ENCODE peak calls at places on chromosomes 1 and 21, in four cellular contexts. Q is cardiac fibroblast, U is stomach, E is ovary. V is an unnamed sample.
A peak's percentile ranks its signal among the peaks of the same experiment; 100 is the strongest.

GRCh38 chr1:162388615-162389014 is 7.1 kb downstream of the C1orf226 start:
- DNase-seq in Q (peak; percentile 58), E (no peak), U (no peak), V (no peak)

GRCh38 chr1:114671011-114671938 is 1.4 kb upstream of the DENND2C start:
- DNase-seq in E (no peak), Q (peak; percentile 30), U (no peak), V (peak; percentile 7)

GRCh38 chr21:45507888-45508508 is 34.2 kb downstream of the SLC19A1 start:
- DNase-seq in Q (no peak), E (peak; percentile 23), U (no peak), V (no peak)

GRCh38 chr1:110582378-110582777 is 23.8 kb downstream of the KCNA2 start:
- DNase-seq in Q (no peak), U (no peak), E (no peak), V (no peak)

GRCh38 chr21:45965084-45965826 is 16.3 kb upstream of the COL6A1 start:
- DNase-seq in U (no peak), E (no peak), Q (no peak), V (no peak)

GRCh38 chr1:246784621-246785535 is 60.7 kb downstream of the SCCPDH start:
- DNase-seq in U (no peak), E (no peak), Q (peak; percentile 64), V (peak; percentile 76)

GRCh38 chr1:150626150-150626549 is 3.3 kb downstream of the ENSA start:
- DNase-seq in U (no peak), Q (no peak), E (no peak), V (no peak)

GRCh38 chr1:176996455-176997090 is 167.9 kb downstream of the ASTN1 start:
- DNase-seq in E (no peak), U (no peak), Q (peak; percentile 12), V (peak; percentile 10)

GRCh38 chr1:154835531-154836285 is 34.4 kb downstream of the KCNN3 start:
- DNase-seq in U (no peak), Q (no peak), E (no peak), V (no peak)

GRCh38 chr1:160971618-160972056 is 17.0 kb upstream of the ITLN2 start:
- DNase-seq in E (no peak), U (no peak), Q (no peak), V (no peak)

GRCh38 chr1:33641099-33641830 is 168.8 kb downstream of the ZSCAN20 start:
- DNase-seq in U (no peak), Q (peak; percentile 5), E (no peak), V (peak; percentile 43)

GRCh38 chr1:165852896-165853295 is 25.5 kb downstream of the UCK2 start:
- DNase-seq in E (no peak), U (no peak), Q (no peak), V (no peak)

GRCh38 chr1:114956570-114956969 is 73.1 kb upstream of the TSHB start:
- DNase-seq in U (no peak), Q (peak; percentile 6), E (no peak), V (peak; percentile 4)

GRCh38 chr1:59686170-59686569 is 128.6 kb upstream of the HOOK1 start:
- DNase-seq in U (no peak), Q (no peak), E (no peak), V (no peak)

GRCh38 chr1:182978158-182978853 is 25.3 kb upstream of the SHCBP1L start:
- DNase-seq in E (no peak), Q (no peak), U (no peak), V (no peak)

GRCh38 chr1:160237558-160237957 is 24.8 kb downstream of the DCAF8 start:
- DNase-seq in Q (no peak), E (no peak), U (no peak), V (no peak)

GRCh38 chr1:5570931-5571330 is 421.3 kb downstream of the NPHP4 start:
- DNase-seq in E (no peak), Q (no peak), U (no peak), V (no peak)

GRCh38 chr1:239386453-239387303 is at the start of gene CHRM3:
- DNase-seq in E (peak; percentile 58), Q (peak; percentile 7), U (peak; percentile 89), V (peak; percentile 16)

GRCh38 chr1:167713330-167714081 is 8.3 kb upstream of the MPZL1 start:
- DNase-seq in Q (peak; percentile 38), U (no peak), E (peak; percentile 57), V (peak; percentile 32)

GRCh38 chr1:20265243-20265642 is 25.4 kb upstream of the VWA5B1 start:
- DNase-seq in E (no peak), Q (peak; percentile 52), U (no peak), V (peak; percentile 8)

GRCh38 chr1:91160363-91161075 is 138.7 kb upstream of the ZNF644 start:
- DNase-seq in Q (no peak), U (no peak), E (no peak), V (no peak)

GRCh38 chr1:78743626-78744025 is 94.0 kb downstream of the IFI44 start:
- DNase-seq in U (no peak), Q (peak; percentile 57), E (no peak), V (peak; percentile 33)

GRCh38 chr21:38661296-38662223 is 144.2 kb upstream of the ETS2 start:
- DNase-seq in Q (peak; percentile 28), U (no peak), E (peak; percentile 47), V (peak; percentile 69)

GRCh38 chr1:60068393-60069045 is 5.1 kb downstream of the C1orf87 start:
- DNase-seq in E (no peak), Q (peak; percentile 48), U (no peak), V (peak; percentile 81)

GRCh38 chr1:6329392-6329791 is 64.2 kb downstream of the ACOT7 start:
- DNase-seq in U (no peak), Q (peak; percentile 73), E (peak; percentile 63), V (peak; percentile 29)

GRCh38 chr1:4175566-4176405 is 275.7 kb upstream of the C1orf174 start:
- DNase-seq in Q (no peak), E (no peak), U (no peak), V (no peak)

GRCh38 chr1:65946960-65947359 is 154.3 kb downstream of the PDE4B start:
- DNase-seq in E (no peak), U (no peak), Q (no peak), V (no peak)

GRCh38 chr1:41581216-41582003 is 96.9 kb upstream of the EDN2 start:
- DNase-seq in U (peak; percentile 18), E (no peak), Q (no peak), V (no peak)

GRCh38 chr1:160460214-160460642 is 59.9 kb downstream of the VANGL2 start:
- DNase-seq in E (no peak), Q (no peak), U (no peak), V (no peak)

DNA sequence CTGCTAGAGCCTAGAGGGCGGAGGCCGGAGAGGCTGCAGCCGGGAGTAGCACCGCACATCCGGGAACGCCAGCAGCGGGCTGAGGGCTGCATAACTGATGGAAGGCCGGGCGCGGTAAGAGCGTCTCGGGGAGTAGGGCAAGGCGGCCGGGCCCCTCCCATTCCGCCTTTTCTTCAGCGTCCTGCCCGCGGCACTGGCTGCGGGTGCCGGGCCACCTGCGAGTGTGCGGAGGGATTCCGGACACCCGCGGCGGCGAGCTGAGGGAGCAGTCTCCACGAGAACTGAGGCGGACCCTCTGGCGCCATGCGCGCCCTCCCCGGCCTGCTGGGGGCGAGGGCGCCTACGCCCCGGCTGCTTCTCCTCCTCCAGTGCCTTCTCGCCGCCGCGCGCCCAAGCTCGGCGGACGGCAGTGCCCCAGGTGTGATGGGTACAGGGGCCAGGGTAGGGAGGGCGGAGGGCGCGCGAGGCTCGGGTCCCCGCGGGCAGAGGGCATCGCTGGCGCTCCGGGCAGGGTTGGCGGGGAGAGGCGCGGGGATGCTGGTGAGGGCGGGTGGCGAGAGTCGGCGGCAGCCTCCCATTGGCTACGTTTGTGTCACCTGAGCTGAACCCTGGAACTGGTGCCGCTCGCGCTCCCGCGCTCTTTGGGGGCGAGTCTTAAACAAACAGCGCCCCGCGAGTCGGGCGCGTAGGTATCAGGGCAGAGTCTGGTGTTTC is 334.4 kb downstream of the SRGAP2C start:
- DNase-seq in Q (peak; percentile 4), E (no peak), U (peak; percentile 59), V (peak; percentile 1)
- TF ChIP-seq CTCF in Q (no peak), E (no peak), U (no peak), V (no peak)

GRCh38 chr1:9655127-9655723 is 3.7 kb downstream of the PIK3CD start:
- DNase-seq in E (no peak), Q (no peak), U (no peak), V (no peak)

GRCh38 chr1:9655836-9656235 is 4.3 kb downstream of the PIK3CD start:
- DNase-seq in U (no peak), Q (no peak), E (no peak), V (no peak)

GRCh38 chr1:9652379-9653194 is 1.1 kb downstream of the PIK3CD start:
- DNase-seq in E (no peak), Q (peak; percentile 10), U (peak; percentile 31), V (no peak)

GRCh38 chr1:9653195-9653782 is 1.8 kb downstream of the PIK3CD start:
- DNase-seq in Q (no peak), E (no peak), U (no peak), V (no peak)

DNA sequence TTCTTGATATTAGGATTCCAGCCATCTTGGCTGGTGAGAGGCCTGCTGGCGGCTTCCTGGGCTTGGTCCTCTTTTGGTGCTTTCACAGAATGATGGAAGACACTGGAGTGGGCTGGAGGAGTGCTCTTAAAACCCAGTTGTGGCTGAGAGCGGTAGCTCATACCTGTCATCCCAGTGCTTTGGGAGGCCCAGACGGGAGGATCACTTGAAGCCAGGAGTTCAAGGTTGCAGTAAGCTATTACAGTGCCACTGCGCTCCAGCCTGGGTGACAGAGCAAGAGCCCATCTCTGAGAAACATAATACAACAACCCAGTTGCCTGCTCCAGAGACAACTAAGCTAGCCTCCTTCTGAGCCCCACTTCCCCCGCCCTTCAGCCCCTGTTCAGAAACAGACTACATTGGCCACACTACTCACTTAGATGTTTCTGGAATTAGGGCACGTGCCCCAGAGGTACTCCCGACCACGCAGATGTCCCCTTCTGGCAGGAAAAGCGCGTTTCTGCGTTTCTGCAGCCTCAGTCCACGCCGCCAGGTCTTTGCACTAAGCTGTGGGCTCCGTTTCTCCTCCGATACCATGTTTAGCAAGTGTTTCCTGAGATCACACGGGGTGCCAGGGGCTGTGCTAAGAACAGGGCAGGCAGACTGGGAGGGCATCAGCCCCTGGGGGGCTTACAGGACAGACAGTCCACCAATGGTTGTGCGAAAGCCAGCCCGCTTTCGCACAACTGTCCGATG is 2.4 kb downstream of the PIK3CD start:
- DNase-seq in E (no peak), Q (no peak), U (no peak), V (no peak)
- H3K4me3 ChIP-seq in E (no peak overlapping the region), Q (no peak overlapping the region), U (peak overlapping the region; percentile 62), V (no peak overlapping the region)

GRCh38 chr1:232047473-232047872 is 420.9 kb downstream of the DISC1 start:
- DNase-seq in E (no peak), U (no peak), Q (no peak), V (no peak)
- TF ChIP-seq CTCF in E (no peak), U (no peak), Q (peak; percentile 6), V (no peak)

GRCh38 chr1:31669786-31670582 is 25.3 kb upstream of the PEF1 start:
- DNase-seq in E (peak; percentile 83), U (peak; percentile 94), Q (peak; percentile 73), V (peak; percentile 68)

GRCh38 chr1:31671147-31671546 is 26.5 kb upstream of the PEF1 start:
- DNase-seq in U (no peak), Q (no peak), E (no peak), V (no peak)

GRCh38 chr1:31670583-31670944 is 25.9 kb upstream of the PEF1 start:
- DNase-seq in U (no peak), E (no peak), Q (peak; percentile 17), V (no peak)

GRCh38 chr1:31668303-31668883 is 23.7 kb upstream of the PEF1 start:
- DNase-seq in E (no peak), Q (no peak), U (no peak), V (no peak)

DNA sequence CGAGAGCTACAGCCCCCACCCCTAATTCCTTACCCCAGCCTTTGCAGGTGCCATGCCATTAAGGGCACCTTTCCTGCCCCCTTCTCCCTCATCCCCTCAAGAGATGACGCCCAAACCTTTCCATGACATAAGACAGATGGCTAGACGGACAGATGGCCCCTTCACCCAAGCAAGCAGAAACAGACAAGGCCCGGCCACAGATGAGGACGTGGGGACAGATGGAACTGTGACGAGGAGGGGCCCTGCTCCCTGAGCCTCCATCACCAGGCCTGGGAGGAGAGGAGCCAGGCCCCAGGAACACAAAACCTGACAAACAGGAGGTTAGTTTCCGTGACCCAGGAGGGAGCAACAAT is 24.7 kb upstream of the PEF1 start:
- DNase-seq in U (no peak), E (no peak), Q (no peak), V (no peak)
- H3K4me3 ChIP-seq in U (peak overlapping the region; percentile 26), E (no peak overlapping the region), Q (no peak overlapping the region), V (no peak overlapping the region)